ENCODE peak calls at places on chromosome 11, in ten cellular contexts. D is RWPE1, Q is cardiac fibroblast, P is GM23338, T is progenitor cell of endocrine pancreas, K is tibial artery, A is suprapubic skin, N is heart right ventricle, W is AG04450, E is breast epithelium. R is an unnamed sample.

GRCh38 chr11:61893981-61894380 is 2.6 kb upstream of the FADS3 start:
- DNase-seq in D (no peak), Q (peak; percentile 97), P (no peak), T (no peak), K (no peak), A (no peak), N (no peak), W (peak; percentile 65), E (no peak), R (no peak)

GRCh38 chr11:100592619-100593309 is 94.3 kb upstream of the ARHGAP42 start:
- DNase-seq in D (no peak), Q (no peak), P (no peak), T (no peak), K (no peak), A (no peak), N (no peak), W (peak; percentile 41), E (no peak), R (no peak)

GRCh38 chr11:45265963-45266692 is 20.0 kb downstream of the SYT13 start:
- DNase-seq in D (no peak), Q (no peak), P (no peak), T (no peak), K (no peak), A (no peak), N (no peak), W (no peak), E (no peak), R (no peak)

GRCh38 chr11:57001674-57002401 is 13.1 kb downstream of the OR5AK2 start:
- DNase-seq in D (no peak), Q (peak; percentile 58), P (peak; percentile 39), T (no peak), K (no peak), A (no peak), N (no peak), W (no peak), E (no peak), R (no peak)

GRCh38 chr11:9719949-9720646 is 56.2 kb downstream of the SWAP70 start:
- DNase-seq in D (no peak), Q (peak; percentile 25), P (no peak), T (no peak), K (no peak), A (no peak), N (no peak), W (no peak), E (no peak), R (no peak)

GRCh38 chr11:75351541-75352416 is at the start of gene ARRB1:
- DNase-seq in D (peak; percentile 50), Q (peak; percentile 41), P (peak; percentile 82), T (peak; percentile 47), K (peak; percentile 54), A (no peak), N (peak; percentile 76), W (no peak), E (no peak), R (peak; percentile 64)

GRCh38 chr11:128956401-128957203 is 13.9 kb upstream of the TP53AIP1 start:
- DNase-seq in D (peak; percentile 77), Q (peak; percentile 82), P (peak; percentile 91), T (no peak), K (no peak), A (no peak), N (peak; percentile 58), W (peak; percentile 47), E (no peak), R (peak; percentile 57)

GRCh38 chr11:12677131-12677530 is 2.9 kb downstream of the TEAD1 start:
- DNase-seq in D (peak; percentile 43), Q (peak; percentile 57), P (no peak), T (no peak), K (no peak), A (no peak), N (no peak), W (no peak), E (peak; percentile 45), R (no peak)

GRCh38 chr11:122703541-122704272 is 48.2 kb downstream of the UBASH3B start:
- DNase-seq in D (no peak), Q (peak; percentile 56), P (no peak), T (no peak), K (no peak), A (no peak), N (no peak), W (no peak), E (no peak), R (no peak)

GRCh38 chr11:45850446-45850845 is 3.2 kb downstream of the CRY2 start:
- DNase-seq in D (no peak), Q (peak; percentile 40), P (no peak), T (no peak), K (no peak), A (no peak), N (no peak), W (no peak), E (no peak), R (no peak)

GRCh38 chr11:113021111-113021510 is 59.9 kb downstream of the NCAM1 start:
- DNase-seq in D (no peak), Q (no peak), P (no peak), T (no peak), K (no peak), A (no peak), N (no peak), W (no peak), E (no peak), R (no peak)

GRCh38 chr11:84747871-84748270 is 879.3 kb downstream of the DLG2 start:
- DNase-seq in D (no peak), Q (no peak), P (no peak), T (no peak), K (no peak), A (no peak), N (no peak), W (no peak), E (no peak), R (no peak)

GRCh38 chr11:94938399-94939055 is 34.8 kb downstream of the CWC15 start:
- DNase-seq in D (no peak), Q (peak; percentile 92), P (no peak), T (no peak), K (peak; percentile 60), A (peak; percentile 82), N (peak; percentile 81), W (no peak), E (peak; percentile 32), R (no peak)
- TF ChIP-seq CTCF in D (no peak), Q (no peak), P (no peak), T (no peak), K (no peak), A (no peak), N (no peak), W (no peak), E (no peak), R (no peak)

GRCh38 chr11:114956565-114956964 is 278.2 kb downstream of the NXPE2 start:
- DNase-seq in D (no peak), Q (no peak), P (no peak), T (no peak), K (no peak), A (no peak), N (no peak), W (no peak), E (no peak), R (no peak)

DNA sequence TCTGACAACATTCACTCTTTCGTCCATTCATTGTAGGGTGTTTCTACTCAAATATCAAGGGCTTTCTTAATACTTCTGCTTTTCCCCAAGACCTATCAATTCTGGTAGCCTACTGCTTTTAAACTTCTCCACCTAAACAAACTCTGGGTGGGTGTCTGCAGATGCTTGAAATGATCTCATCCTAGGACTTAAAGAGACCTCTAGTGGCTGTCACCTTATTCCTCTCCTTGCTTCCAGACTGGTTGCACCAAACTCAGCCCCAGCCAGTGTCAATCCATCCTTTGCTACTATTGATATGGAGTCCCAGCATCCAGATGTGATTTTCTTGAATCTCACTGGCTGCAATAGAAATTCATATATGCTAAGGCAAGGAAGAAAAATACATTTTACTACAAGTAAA is 274.7 kb downstream of the NXPE2 start:
- DNase-seq in D (no peak), Q (no peak), P (peak; percentile 60), T (no peak), K (no peak), A (no peak), N (no peak), W (no peak), E (no peak), R (no peak)
- TF ChIP-seq CTCF in D (no peak), Q (no peak), P (peak; percentile 57), T (no peak), K (no peak), A (no peak), N (no peak), W (no peak), E (no peak), R (no peak)

DNA sequence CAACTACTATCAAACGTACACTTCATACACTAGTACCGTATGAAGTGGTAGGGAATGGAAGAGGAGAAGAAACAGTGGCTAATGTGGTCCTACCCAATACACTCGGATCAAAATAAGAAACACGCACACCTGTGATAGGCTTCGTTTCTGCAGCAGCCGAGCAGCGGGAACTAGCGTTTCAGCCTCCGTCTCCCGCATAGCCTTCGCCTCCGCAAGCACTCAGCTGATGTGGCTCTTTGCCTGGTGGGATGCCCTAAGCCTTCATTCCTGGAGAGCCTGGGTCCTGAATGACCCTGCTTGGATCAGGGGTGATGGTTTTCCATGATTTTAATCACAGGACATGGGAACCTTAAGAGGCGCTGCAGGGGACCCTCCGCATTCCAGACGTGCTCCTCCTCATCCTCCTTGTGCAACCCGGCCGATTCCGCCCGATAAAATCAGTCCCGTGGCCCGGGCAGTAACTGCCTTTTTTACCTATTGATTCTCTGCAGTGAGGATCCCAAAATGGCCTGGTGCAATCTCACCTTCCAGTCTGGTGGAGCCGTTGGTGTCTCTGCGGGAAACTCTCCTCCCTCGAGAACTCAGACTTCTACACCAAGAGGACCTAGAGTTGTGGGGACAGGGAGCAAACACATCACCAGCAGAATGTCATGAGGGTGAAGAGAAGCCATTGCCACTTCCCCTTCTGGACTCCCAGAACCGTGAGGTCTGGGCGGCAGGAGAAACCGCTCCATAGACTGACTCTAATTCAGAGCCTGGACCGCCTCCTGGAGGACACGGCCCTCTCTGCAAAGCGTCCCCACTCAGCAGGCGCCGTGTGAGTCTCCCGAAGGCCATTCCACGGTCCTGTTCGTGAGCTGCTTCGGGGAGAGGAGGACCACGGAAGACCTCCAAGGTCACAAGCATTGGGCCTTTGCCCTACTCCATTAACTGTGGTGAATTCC is 8.1 kb downstream of the C11orf21 start:
- DNase-seq in D (no peak), Q (no peak), P (peak; percentile 46), T (no peak), K (peak; percentile 21), A (no peak), N (no peak), W (no peak), E (no peak), R (peak; percentile 4)
- TF ChIP-seq CTCF in D (no peak), Q (no peak), P (no peak), T (no peak), K (no peak), A (no peak), N (no peak), W (no peak), E (no peak), R (no peak)

DNA sequence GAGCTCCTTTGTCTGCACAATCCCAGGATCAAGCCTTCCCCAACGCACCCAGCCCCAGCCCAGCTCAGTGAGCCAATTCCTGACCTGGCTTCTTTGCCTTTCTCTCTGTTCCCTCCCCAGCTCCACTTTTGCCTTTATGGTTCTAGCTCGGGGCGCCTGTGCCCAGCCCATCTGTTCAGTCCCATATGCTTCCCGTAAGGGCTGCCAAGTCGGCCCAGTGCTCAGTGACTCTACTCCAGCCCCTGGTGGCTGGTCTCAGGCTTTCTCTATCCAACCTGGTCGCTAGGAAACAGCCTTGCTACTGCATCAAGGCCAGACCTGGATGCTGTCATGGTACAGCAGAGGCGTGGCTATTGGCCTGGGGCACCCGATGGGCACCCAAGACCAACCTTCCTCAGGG is 178.1 kb downstream of the DSCAML1 start:
- DNase-seq in D (no peak), Q (no peak), P (peak; percentile 82), T (no peak), K (no peak), A (no peak), N (no peak), W (no peak), E (no peak), R (peak; percentile 14)
- TF ChIP-seq CTCF in D (no peak), Q (no peak), P (peak; percentile 47), T (peak; percentile 36), K (no peak), A (no peak), N (no peak), W (no peak), E (no peak), R (peak; percentile 24)